ENCODE peak calls at places on chromosomes 12 and 14, in eight cellular contexts. J is NCI-H2081; T is NCI-H1092 treated with DMSO at 0.1 percent for 48 hours; K is fibroblast of lung; Y is Caki2; O is mammary epithelial cell; B is CD4-positive, alpha-beta memory T cell; Q is NCI-H1694. I is an unnamed sample.

GRCh38 chr12:117370588-117370987 is 9.2 kb upstream of the NOS1 start:
- DNase-seq in B (no peak), Y (no peak), J (no peak), Q (no peak), K (no peak), T (no peak), O (no peak), I (no peak)

GRCh38 chr12:101229841-101230241 is 19.8 kb upstream of the SLC5A8 start:
- DNase-seq in O (no peak), Q (no peak), B (no peak), Y (no peak), K (no peak), J (no peak), T (no peak), I (no peak)

GRCh38 chr14:35400707-35401421 is 3.7 kb downstream of the NFKBIA start:
- DNase-seq in O (peak), T (no peak), Q (no peak), Y (no peak), B (peak), J (no peak), K (no peak), I (no peak)

GRCh38 chr12:48686037-48686595 is 4.1 kb upstream of the KANSL2 start:
- DNase-seq in B (no peak), Y (no peak), O (no peak), Q (no peak), T (no peak), K (no peak), J (no peak), I (no peak)

GRCh38 chr14:79418649-79419415 is 792.5 kb downstream of the DIO2 start:
- DNase-seq in Q (peak), O (no peak), B (no peak), Y (no peak), K (no peak), J (peak), T (no peak), I (no peak)

GRCh38 chr12:77998236-77998786 is 167.6 kb downstream of the NAV3 start:
- DNase-seq in J (no peak), B (no peak), Y (no peak), Q (no peak), O (no peak), T (no peak), K (peak), I (no peak)

GRCh38 chr12:45669093-45669492 is 60.4 kb upstream of the ARID2 start:
- DNase-seq in K (peak), O (no peak), Q (no peak), B (peak), Y (no peak), J (no peak), T (no peak), I (no peak)

GRCh38 chr14:50335989-50336391 is 23.9 kb downstream of the DMAC2L start:
- DNase-seq in Q (peak), B (no peak), Y (no peak), T (peak), O (no peak), K (peak), J (peak), I (no peak)

GRCh38 chr12:131793623-131794022 is 34.6 kb upstream of the MMP17 start:
- DNase-seq in Q (no peak), T (no peak), K (peak), Y (no peak), O (no peak), J (no peak), B (no peak), I (no peak)

GRCh38 chr12:112164326-112164660 is 38.9 kb downstream of the TRAFD1 start:
- DNase-seq in T (no peak), B (no peak), Y (no peak), J (no peak), K (no peak), Q (no peak), O (no peak), I (no peak)

GRCh38 chr14:92951912-92952471 is 29.0 kb downstream of the CHGA start:
- DNase-seq in T (peak), J (peak), B (peak), O (peak), Q (peak), Y (peak), K (peak), I (peak)

GRCh38 chr14:78195431-78195830 is 25.3 kb downstream of the NRXN3 start:
- DNase-seq in Q (no peak), J (no peak), T (no peak), K (no peak), B (no peak), Y (no peak), O (no peak), I (no peak)

GRCh38 chr14:77045570-77045890 is 17.0 kb upstream of the IRF2BPL start:
- DNase-seq in K (no peak), Q (no peak), T (no peak), O (no peak), Y (no peak), B (no peak), J (no peak), I (no peak)

GRCh38 chr12:131929530-131930456 is 717 bp downstream of the PUS1 start:
- DNase-seq in O (peak), Q (no peak), Y (peak), B (peak), J (peak), K (peak), T (no peak), I (no peak)

GRCh38 chr12:52539024-52539820 is 13.7 kb downstream of the KRT71 start:
- DNase-seq in K (peak), Q (peak), B (no peak), J (peak), O (peak), Y (peak), T (peak), I (no peak)

GRCh38 chr12:47828967-47829482 is 9.3 kb upstream of the HDAC7 start:
- DNase-seq in O (peak), J (no peak), Q (no peak), K (peak), Y (peak), B (no peak), T (no peak), I (no peak)

GRCh38 chr12:75407683-75408082 is 16.8 kb downstream of the GLIPR1L2 start:
- DNase-seq in O (no peak), T (no peak), Q (no peak), B (no peak), J (no peak), Y (no peak), K (no peak), I (no peak)

GRCh38 chr12:47902131-47902639 is 2.6 kb downstream of the VDR start:
- DNase-seq in Q (no peak), K (no peak), T (no peak), Y (no peak), B (no peak), J (no peak), O (no peak), I (no peak)

GRCh38 chr12:50221228-50222008 is 54.2 kb upstream of the CERS5 start:
- DNase-seq in B (no peak), T (peak), Q (peak), K (peak), J (peak), Y (peak), O (peak), I (no peak)

GRCh38 chr12:19855876-19856275 is 416.6 kb downstream of the AEBP2 start:
- DNase-seq in O (no peak), Y (no peak), J (no peak), K (no peak), Q (no peak), B (no peak), T (no peak), I (no peak)

GRCh38 chr12:120642806-120643205 is 2.4 kb downstream of the CABP1 start:
- DNase-seq in J (no peak), Q (no peak), T (no peak), B (no peak), O (no peak), K (no peak), Y (peak), I (no peak)

GRCh38 chr14:61334197-61334701 is 12.9 kb downstream of the PRKCH start:
- DNase-seq in J (no peak), B (no peak), Y (no peak), K (no peak), Q (no peak), T (no peak), O (no peak), I (peak)

GRCh38 chr14:29802211-29802610 is 125.4 kb downstream of the PRKD1 start:
- DNase-seq in B (no peak), Q (no peak), T (no peak), O (no peak), J (no peak), K (no peak), Y (no peak), I (no peak)

GRCh38 chr14:38948171-38948570 is 154.9 kb downstream of the SEC23A start:
- DNase-seq in Q (no peak), B (no peak), O (peak), K (peak), Y (no peak), J (no peak), T (no peak), I (no peak)

GRCh38 chr14:52020866-52021717 is 31.7 kb downstream of the RTRAF start:
- DNase-seq in Y (no peak), J (no peak), Q (no peak), T (no peak), O (no peak), K (no peak), B (no peak), I (no peak)

GRCh38 chr14:95515080-95515489 is 1.4 kb downstream of the SYNE3 start:
- DNase-seq in K (no peak), Q (no peak), O (no peak), T (no peak), B (no peak), J (peak), Y (no peak), I (no peak)

GRCh38 chr12:41361791-41362190 is 173.7 kb downstream of the PDZRN4 start:
- DNase-seq in B (no peak), Y (no peak), O (no peak), T (peak), K (no peak), Q (peak), J (no peak), I (no peak)

GRCh38 chr12:13195848-13196301 is 651 bp upstream of the EMP1 start:
- DNase-seq in Y (no peak), B (no peak), Q (no peak), T (no peak), J (no peak), K (peak), O (no peak), I (no peak)

GRCh38 chr12:92149563-92149962 is 3.9 kb upstream of the BTG1 start:
- DNase-seq in J (no peak), T (no peak), O (no peak), B (no peak), Q (no peak), Y (no peak), K (no peak), I (no peak)